ENCODE peak calls at places on chromosomes 11 and 22, in five cellular contexts. One of them, this sample, is unnamed.

GRCh38 chr11:12288934-12289666 is 88.3 kb upstream of the PARVA start:
- DNase-seq in Peyer's patch: no peak
- DNase-seq in ovary: no peak
- DNase-seq in fibroblast of pulmonary artery: no peak
- DNase-seq in heart left ventricle: no peak
- DNase-seq in this sample: no peak

GRCh38 chr11:109405671-109406070 is 16.3 kb upstream of the C11orf87 start:
- DNase-seq in fibroblast of pulmonary artery: no peak
- DNase-seq in Peyer's patch: no peak
- DNase-seq in heart left ventricle: no peak
- DNase-seq in ovary: no peak
- DNase-seq in this sample: no peak

GRCh38 chr11:121582296-121582695 is 129.5 kb upstream of the SORL1-AS1 start:
- DNase-seq in heart left ventricle: no peak
- DNase-seq in Peyer's patch: no peak
- DNase-seq in fibroblast of pulmonary artery: no peak
- DNase-seq in ovary: no peak
- DNase-seq in this sample: no peak

GRCh38 chr11:95115597-95115996 is 26.0 kb downstream of the ENDOD1 start:
- DNase-seq in heart left ventricle: no peak
- DNase-seq in ovary: no peak
- DNase-seq in Peyer's patch: no peak
- DNase-seq in fibroblast of pulmonary artery: no peak
- DNase-seq in this sample: no peak

GRCh38 chr22:49258107-49259010 is 569.3 kb downstream of the BRD1 start:
- DNase-seq in Peyer's patch: peak
- DNase-seq in heart left ventricle: no peak
- DNase-seq in ovary: no peak
- DNase-seq in fibroblast of pulmonary artery: no peak
- DNase-seq in this sample: no peak

GRCh38 chr11:33668468-33668825 is 32.2 kb downstream of the C11orf91 start:
- DNase-seq in Peyer's patch: no peak
- DNase-seq in fibroblast of pulmonary artery: no peak
- DNase-seq in ovary: no peak
- DNase-seq in heart left ventricle: no peak
- DNase-seq in this sample: no peak

GRCh38 chr22:28882878-28883656 is at the start of gene ZNRF3:
- DNase-seq in Peyer's patch: peak
- DNase-seq in heart left ventricle: peak
- DNase-seq in fibroblast of pulmonary artery: peak
- DNase-seq in ovary: peak
- DNase-seq in this sample: peak

GRCh38 chr11:68904458-68904847 is 762 bp downstream of the IGHMBP2 start:
- DNase-seq in ovary: no peak
- DNase-seq in heart left ventricle: peak
- DNase-seq in fibroblast of pulmonary artery: peak
- DNase-seq in Peyer's patch: no peak
- DNase-seq in this sample: peak

GRCh38 chr11:78961186-78961782 is 386.6 kb upstream of the NARS2 start:
- DNase-seq in ovary: no peak
- DNase-seq in fibroblast of pulmonary artery: peak
- DNase-seq in heart left ventricle: peak
- DNase-seq in Peyer's patch: no peak
- DNase-seq in this sample: peak

GRCh38 chr11:69518081-69518950 is 36.9 kb downstream of the LINC01488 start:
- DNase-seq in ovary: no peak
- DNase-seq in fibroblast of pulmonary artery: peak
- DNase-seq in heart left ventricle: no peak
- DNase-seq in Peyer's patch: no peak
- DNase-seq in this sample: no peak

GRCh38 chr22:19962246-19962908 is 20.8 kb upstream of the TXNRD2 start:
- DNase-seq in heart left ventricle: peak
- DNase-seq in Peyer's patch: peak
- DNase-seq in ovary: no peak
- DNase-seq in fibroblast of pulmonary artery: peak
- DNase-seq in this sample: peak

GRCh38 chr11:69416123-69416475 is 65.4 kb upstream of the LINC01488 start:
- DNase-seq in Peyer's patch: peak
- DNase-seq in ovary: no peak
- DNase-seq in heart left ventricle: no peak
- DNase-seq in fibroblast of pulmonary artery: no peak
- DNase-seq in this sample: no peak

GRCh38 chr22:38243007-38243775 is 29.6 kb downstream of the TMEM184B start:
- DNase-seq in heart left ventricle: no peak
- DNase-seq in fibroblast of pulmonary artery: peak
- DNase-seq in ovary: peak
- DNase-seq in Peyer's patch: peak
- DNase-seq in this sample: no peak

GRCh38 chr11:72224587-72225410 is at the start of gene INPPL1:
- DNase-seq in ovary: peak
- DNase-seq in heart left ventricle: peak
- DNase-seq in fibroblast of pulmonary artery: peak
- DNase-seq in Peyer's patch: peak
- DNase-seq in this sample: peak

GRCh38 chr11:112805658-112806057 is 155.6 kb upstream of the NCAM1 start:
- DNase-seq in ovary: no peak
- DNase-seq in fibroblast of pulmonary artery: no peak
- DNase-seq in heart left ventricle: no peak
- DNase-seq in Peyer's patch: no peak
- DNase-seq in this sample: no peak

GRCh38 chr11:85118151-85118550 is 509.0 kb downstream of the DLG2 start:
- DNase-seq in fibroblast of pulmonary artery: no peak
- DNase-seq in ovary: no peak
- DNase-seq in heart left ventricle: no peak
- DNase-seq in Peyer's patch: no peak
- DNase-seq in this sample: no peak

GRCh38 chr22:21000215-21000986 is 1.5 kb downstream of the THAP7 start:
- DNase-seq in Peyer's patch: no peak
- DNase-seq in ovary: no peak
- DNase-seq in heart left ventricle: no peak
- DNase-seq in fibroblast of pulmonary artery: no peak
- DNase-seq in this sample: no peak
- TF ChIP-seq CTCF in Peyer's patch: no peak
- TF ChIP-seq CTCF in ovary: no peak
- TF ChIP-seq CTCF in heart left ventricle: no peak
- TF ChIP-seq CTCF in fibroblast of pulmonary artery: no peak
- TF ChIP-seq CTCF in this sample: no peak

DNA sequence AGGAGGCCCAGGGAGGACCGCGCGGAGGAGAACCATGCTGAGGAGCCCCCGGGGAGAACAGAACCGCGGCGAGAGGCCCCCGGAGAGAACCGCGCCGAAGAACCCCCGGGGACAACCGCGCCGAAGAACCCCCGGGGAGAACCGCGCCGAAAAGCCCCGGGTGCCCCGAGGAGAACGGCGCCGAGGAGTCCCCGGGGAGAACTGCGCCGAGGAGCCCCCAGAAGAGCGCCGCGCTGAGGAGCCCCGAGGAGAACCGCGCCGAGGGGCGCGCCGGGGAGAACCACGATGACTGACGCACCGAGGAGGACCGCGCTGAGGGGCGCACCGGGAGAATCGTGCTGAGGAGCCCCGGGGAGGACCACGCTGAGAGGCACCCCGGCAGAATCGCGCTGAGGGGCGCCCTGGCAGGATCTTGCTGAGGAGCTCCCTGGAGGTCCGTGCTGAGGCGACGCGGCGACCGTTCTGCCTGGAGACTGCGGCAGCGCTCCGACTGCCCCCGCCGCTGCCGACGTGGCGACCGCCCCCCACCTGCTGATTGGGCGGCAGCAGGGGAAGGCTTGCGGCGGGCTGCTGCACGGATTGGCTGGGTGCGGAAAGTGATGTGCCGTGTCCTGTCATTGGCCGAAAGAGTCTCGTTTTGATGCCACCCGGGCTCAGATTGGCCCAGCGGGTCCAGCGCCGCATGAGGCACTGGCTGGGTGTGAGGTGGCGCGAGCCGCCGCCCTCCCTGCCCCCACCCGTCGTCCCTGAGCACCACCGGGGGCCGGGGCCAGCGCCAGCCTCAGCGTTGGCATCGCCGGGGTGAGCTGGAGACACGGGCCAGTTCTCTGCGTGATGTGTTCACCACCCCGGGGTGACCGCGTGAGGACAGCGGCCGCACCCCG is at the start of gene KCNQ1OT1:
- DNase-seq in ovary: peak
- DNase-seq in heart left ventricle: peak
- DNase-seq in fibroblast of pulmonary artery: peak
- DNase-seq in Peyer's patch: peak
- DNase-seq in this sample: peak
- TF ChIP-seq CTCF in ovary: no peak
- TF ChIP-seq CTCF in heart left ventricle: no peak
- TF ChIP-seq CTCF in fibroblast of pulmonary artery: no peak
- TF ChIP-seq CTCF in Peyer's patch: no peak
- TF ChIP-seq CTCF in this sample: no peak

DNA sequence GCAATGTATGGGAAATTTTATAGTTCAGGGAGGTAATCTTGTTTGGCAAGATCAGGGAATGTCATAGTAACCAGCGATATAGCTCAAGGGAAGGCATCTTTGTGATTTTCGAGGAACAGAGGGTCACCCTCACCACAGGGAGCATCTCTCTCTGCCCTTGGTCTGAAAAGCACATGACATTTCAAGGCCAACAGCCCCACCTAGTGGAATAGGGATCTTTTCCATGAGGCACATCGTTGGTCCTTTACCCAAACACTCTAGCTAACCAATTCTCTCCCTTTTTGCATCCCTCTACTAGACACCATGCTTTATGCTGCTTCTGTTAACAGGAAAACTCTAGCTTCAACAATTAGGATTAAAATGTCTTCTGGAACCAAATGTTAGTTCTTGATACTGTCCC is 179.0 kb downstream of the GRM5 start:
- DNase-seq in ovary: no peak
- DNase-seq in Peyer's patch: no peak
- DNase-seq in fibroblast of pulmonary artery: peak
- DNase-seq in heart left ventricle: no peak
- DNase-seq in this sample: peak
- TF ChIP-seq CTCF in ovary: no peak
- TF ChIP-seq CTCF in Peyer's patch: peak
- TF ChIP-seq CTCF in fibroblast of pulmonary artery: peak
- TF ChIP-seq CTCF in heart left ventricle: no peak
- TF ChIP-seq CTCF in this sample: peak

GRCh38 chr11:122711831-122712378 is 56.4 kb downstream of the UBASH3B start:
- DNase-seq in fibroblast of pulmonary artery: peak
- DNase-seq in Peyer's patch: no peak
- DNase-seq in ovary: no peak
- DNase-seq in heart left ventricle: no peak
- DNase-seq in this sample: no peak
- TF ChIP-seq CTCF in fibroblast of pulmonary artery: peak
- TF ChIP-seq CTCF in Peyer's patch: no peak
- TF ChIP-seq CTCF in ovary: no peak
- TF ChIP-seq CTCF in heart left ventricle: no peak
- TF ChIP-seq CTCF in this sample: no peak

DNA sequence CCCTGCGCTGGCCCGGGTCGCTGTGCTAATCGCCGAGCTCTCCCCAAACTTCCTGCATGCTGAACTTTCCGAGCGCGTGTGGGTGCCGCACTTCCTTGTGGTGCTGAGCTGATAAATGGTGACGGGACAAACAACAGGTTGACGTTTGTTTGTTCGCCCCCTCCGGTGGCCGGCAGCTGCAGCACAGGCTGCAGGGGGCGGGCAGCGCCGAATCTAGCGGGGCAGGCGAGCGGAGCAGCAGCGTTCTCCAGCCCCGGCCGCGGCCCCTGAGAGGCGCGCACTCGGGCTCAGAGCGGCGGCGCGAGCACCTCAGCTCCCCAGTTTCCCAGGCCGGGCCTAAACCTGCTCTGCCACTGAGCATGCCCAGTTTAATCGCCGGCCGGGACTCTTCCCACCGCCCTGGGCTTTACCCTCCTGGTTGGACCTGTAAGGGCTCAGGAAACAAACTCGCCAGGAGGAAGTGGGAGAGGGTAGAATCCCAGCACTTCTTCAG is at the start of gene PDGFD:
- DNase-seq in Peyer's patch: peak
- DNase-seq in ovary: peak
- DNase-seq in heart left ventricle: peak
- DNase-seq in fibroblast of pulmonary artery: peak
- DNase-seq in this sample: peak
- TF ChIP-seq CTCF in Peyer's patch: peak
- TF ChIP-seq CTCF in ovary: peak
- TF ChIP-seq CTCF in heart left ventricle: peak
- TF ChIP-seq CTCF in fibroblast of pulmonary artery: peak
- TF ChIP-seq CTCF in this sample: peak

DNA sequence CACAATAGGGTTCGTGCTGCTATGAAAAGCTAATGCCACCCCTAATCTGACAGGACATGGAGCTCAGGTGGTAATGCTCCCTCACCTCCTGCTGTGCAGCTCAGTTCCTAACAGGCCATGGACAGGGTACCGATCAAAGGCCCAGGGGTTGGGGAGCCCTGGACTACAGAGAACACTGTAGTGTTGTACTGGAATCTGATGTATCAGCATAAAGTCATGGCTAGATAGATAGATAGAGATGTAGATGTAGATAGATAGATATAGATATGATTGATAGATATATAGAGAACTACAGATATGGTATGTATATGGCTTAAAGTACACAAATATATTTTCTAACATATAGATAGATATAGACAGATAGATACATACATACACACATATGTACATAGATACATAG is 112.3 kb upstream of the MPPED2 start:
- DNase-seq in heart left ventricle: no peak
- DNase-seq in ovary: no peak
- DNase-seq in fibroblast of pulmonary artery: no peak
- DNase-seq in Peyer's patch: no peak
- DNase-seq in this sample: no peak
- TF ChIP-seq CTCF in heart left ventricle: no peak
- TF ChIP-seq CTCF in ovary: no peak
- TF ChIP-seq CTCF in fibroblast of pulmonary artery: no peak
- TF ChIP-seq CTCF in Peyer's patch: no peak
- TF ChIP-seq CTCF in this sample: no peak

DNA sequence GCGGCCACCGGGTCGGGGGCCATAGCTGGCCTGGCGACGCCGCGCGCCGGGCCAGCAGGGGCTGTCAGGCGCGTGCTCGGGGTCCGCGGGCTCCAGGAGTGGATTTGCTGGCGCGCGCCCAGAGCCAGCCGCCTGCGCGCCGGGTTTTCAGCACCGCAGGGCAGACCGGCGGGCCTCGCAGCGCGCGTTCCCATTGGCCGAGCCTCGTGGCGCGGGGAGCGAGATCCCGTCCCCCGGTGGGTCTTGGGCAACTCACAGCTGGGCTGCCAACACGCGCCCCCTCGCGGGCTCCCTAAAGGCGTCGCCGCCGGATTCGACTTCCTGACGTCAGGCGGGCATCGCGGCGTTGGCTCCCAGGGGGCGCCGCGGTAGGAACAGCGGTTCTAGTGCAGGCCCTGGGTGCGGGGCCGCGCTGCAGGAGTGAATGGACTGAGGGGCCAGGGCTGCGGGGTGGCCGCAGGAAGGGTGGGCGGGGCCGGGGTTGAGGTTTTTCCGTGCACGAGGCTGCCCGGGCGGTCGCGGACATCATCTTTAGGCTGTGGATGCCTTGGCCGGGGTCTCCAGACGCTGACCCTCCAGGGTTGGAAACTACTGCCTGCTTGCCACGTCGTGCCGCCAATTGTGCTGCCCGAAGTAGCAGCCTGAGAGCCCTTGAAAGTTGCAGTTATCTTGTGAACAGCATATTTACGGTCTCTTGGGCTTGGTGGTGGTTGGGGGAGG is at the start of gene FADS1:
- DNase-seq in fibroblast of pulmonary artery: peak
- DNase-seq in heart left ventricle: peak
- DNase-seq in ovary: peak
- DNase-seq in Peyer's patch: peak
- DNase-seq in this sample: peak
- TF ChIP-seq CTCF in fibroblast of pulmonary artery: peak
- TF ChIP-seq CTCF in heart left ventricle: peak
- TF ChIP-seq CTCF in ovary: peak
- TF ChIP-seq CTCF in Peyer's patch: peak
- TF ChIP-seq CTCF in this sample: peak

GRCh38 chr11:64593156-64594105 is 2.4 kb downstream of the SLC22A12 start:
- DNase-seq in ovary: no peak
- DNase-seq in heart left ventricle: no peak
- DNase-seq in fibroblast of pulmonary artery: no peak
- DNase-seq in Peyer's patch: peak
- DNase-seq in this sample: no peak
- TF ChIP-seq CTCF in ovary: no peak
- TF ChIP-seq CTCF in heart left ventricle: no peak
- TF ChIP-seq CTCF in fibroblast of pulmonary artery: no peak
- TF ChIP-seq CTCF in Peyer's patch: no peak
- TF ChIP-seq CTCF in this sample: no peak

This sample was measured in GM20000.